ENCODE peak calls at places on chromosomes 1 and 21, in five cellular contexts. C is HepG2, J is GM12878, P is upper lobe of left lung, Y is K562. S is an unnamed sample.

GRCh38 chr1:89633745-89634625 is 1.1 kb downstream of the LRRC8C start:
- ATAC-seq in C (peak; percentile 8), J (peak; percentile 6), P (no peak), Y (peak; percentile 10), S (peak; percentile 12)

GRCh38 chr1:229388876-229389580 is 44.9 kb downstream of the ACTA1 start:
- ATAC-seq in C (no peak), J (no peak), P (no peak), Y (no peak), S (no peak)

GRCh38 chr1:97901017-97901658 is 19.7 kb downstream of the DPYD start:
- ATAC-seq in C (no peak), J (no peak), P (peak; percentile 66), Y (no peak), S (peak; percentile 51)

GRCh38 chr21:16571594-16571993 is 841.8 kb downstream of the USP25 start:
- ATAC-seq in C (no peak), J (no peak), P (no peak), Y (no peak), S (no peak)

GRCh38 chr21:28473530-28474225 is 519.0 kb downstream of the LTN1 start:
- ATAC-seq in C (no peak), J (no peak), P (no peak), Y (no peak), S (peak; percentile 55)

GRCh38 chr1:204992499-204992898 is 50.5 kb upstream of the CNTN2 start:
- ATAC-seq in C (no peak), J (peak; percentile 10), P (no peak), Y (no peak), S (no peak)

GRCh38 chr1:42479621-42480020 is 16.5 kb downstream of the CCDC30 start:
- ATAC-seq in C (peak; percentile 86), J (peak; percentile 82), P (peak; percentile 57), Y (peak; percentile 88), S (no peak)

GRCh38 chr1:37605806-37606474 is 10.2 kb upstream of the GNL2 start:
- ATAC-seq in C (no peak), J (no peak), P (no peak), Y (no peak), S (no peak)

GRCh38 chr21:36661511-36662309 is 37.2 kb upstream of the SIM2 start:
- ATAC-seq in C (peak; percentile 93), J (no peak), P (no peak), Y (peak; percentile 81), S (no peak)

GRCh38 chr1:213989071-213989739 is 1.4 kb downstream of the PROX1 start:
- ATAC-seq in C (peak; percentile 51), J (no peak), P (no peak), Y (no peak), S (no peak)

GRCh38 chr1:229093546-229094336 is 177.2 kb upstream of the RAB4A start:
- ATAC-seq in C (no peak), J (no peak), P (peak; percentile 84), Y (no peak), S (no peak)

GRCh38 chr1:163195728-163196448 is 6.8 kb downstream of the RGS5 start:
- ATAC-seq in C (no peak), J (no peak), P (peak; percentile 37), Y (peak; percentile 31), S (peak; percentile 65)

GRCh38 chr21:41507521-41508414 is at the start of gene TMPRSS2:
- ATAC-seq in C (peak; percentile 73), J (no peak), P (peak; percentile 88), Y (no peak), S (no peak)

GRCh38 chr21:46210378-46211136 is 18.0 kb downstream of the LSS start:
- ATAC-seq in C (no peak), J (no peak), P (no peak), Y (peak; percentile 73), S (no peak)

GRCh38 chr1:63912643-63913042 is 138.8 kb downstream of the ROR1 start:
- ATAC-seq in C (no peak), J (no peak), P (no peak), Y (no peak), S (no peak)

GRCh38 chr1:236522937-236523703 is 662 bp upstream of the LGALS8 start:
- ATAC-seq in C (peak; percentile 84), J (peak; percentile 1), P (peak; percentile 67), Y (peak; percentile 25), S (peak; percentile 38)

GRCh38 chr1:29879217-29879616 is 642.9 kb downstream of the PTPRU start:
- ATAC-seq in C (no peak), J (no peak), P (no peak), Y (no peak), S (no peak)

GRCh38 chr1:22592919-22593790 is 29.9 kb downstream of the EPHA8 start:
- ATAC-seq in C (no peak), J (no peak), P (peak; percentile 1), Y (no peak), S (no peak)

GRCh38 chr1:229784834-229785233 is 158.8 kb downstream of the URB2 start:
- ATAC-seq in C (no peak), J (no peak), P (no peak), Y (no peak), S (no peak)

GRCh38 chr1:844472-845026 is 79.2 kb upstream of the SAMD11 start:
- ATAC-seq in C (no peak), J (no peak), P (no peak), Y (no peak), S (no peak)

GRCh38 chr1:46202975-46203737 is at the start of gene LURAP1:
- ATAC-seq in C (peak; percentile 29), J (peak; percentile 64), P (peak; percentile 56), Y (peak; percentile 78), S (peak; percentile 61)

GRCh38 chr1:6546326-6546725 is 8.0 kb downstream of the NOL9 start:
- ATAC-seq in C (no peak), J (no peak), P (no peak), Y (no peak), S (no peak)

GRCh38 chr1:7783178-7783711 is 846 bp upstream of the PER3 start:
- ATAC-seq in C (peak; percentile 90), J (peak; percentile 69), P (peak; percentile 85), Y (peak; percentile 83), S (peak; percentile 50)

GRCh38 chr1:32197074-32197473 is 3.3 kb upstream of the CCDC28B start:
- ATAC-seq in C (no peak), J (no peak), P (peak; percentile 73), Y (no peak), S (no peak)

GRCh38 chr1:71196685-71197084 is 115.8 kb upstream of the ZRANB2 start:
- ATAC-seq in C (no peak), J (no peak), P (no peak), Y (no peak), S (no peak)

GRCh38 chr1:3409737-3410434 is 44.6 kb upstream of the ARHGEF16 start:
- ATAC-seq in C (peak; percentile 87), J (no peak), P (no peak), Y (no peak), S (peak; percentile 73)

GRCh38 chr21:17911628-17912027 is 92.5 kb upstream of the C21orf91 start:
- ATAC-seq in C (no peak), J (no peak), P (no peak), Y (no peak), S (no peak)

GRCh38 chr1:156054500-156055342 is at the start of gene LAMTOR2:
- ATAC-seq in C (peak; percentile 88), J (peak; percentile 84), P (peak; percentile 97), Y (peak; percentile 87), S (peak; percentile 94)

GRCh38 chr1:176932114-176933104 is 232.1 kb downstream of the ASTN1 start:
- ATAC-seq in C (no peak), J (no peak), P (peak; percentile 47), Y (no peak), S (no peak)

GRCh38 chr1:240808381-240808780 is 196.4 kb upstream of the GREM2 start:
- ATAC-seq in C (no peak), J (no peak), P (no peak), Y (no peak), S (no peak)

DNA sequence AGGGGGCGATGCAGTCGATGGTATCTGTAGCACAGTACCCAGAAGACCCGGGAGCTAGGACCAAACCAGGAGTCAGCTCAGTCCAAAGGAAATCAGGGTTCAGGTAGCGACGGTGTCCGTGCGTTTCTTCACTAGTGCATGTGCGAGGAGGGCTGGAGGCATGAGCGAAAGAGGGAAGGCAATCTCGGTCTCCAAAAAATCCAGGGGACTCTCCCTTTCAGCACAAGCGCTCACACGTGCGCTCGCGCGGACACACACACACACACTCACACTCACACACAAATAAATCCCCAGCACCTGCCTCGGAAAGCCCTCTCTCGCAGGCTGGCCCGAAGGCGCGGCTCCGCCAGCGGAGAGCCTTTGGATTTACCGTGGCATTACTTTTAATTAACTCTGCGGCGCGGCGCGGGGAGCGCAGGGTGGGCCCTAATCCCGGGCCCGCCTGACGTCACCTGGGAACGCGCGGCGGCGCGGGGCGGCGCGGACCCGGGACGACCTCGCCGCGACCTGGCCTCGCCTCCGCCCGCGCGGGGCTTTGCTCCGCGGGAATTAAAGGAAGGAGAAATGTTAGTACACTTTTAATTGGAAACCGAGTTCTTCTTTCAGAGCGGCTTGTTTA is 121.2 kb downstream of the LMX1A start:
- ATAC-seq in C (peak; percentile 84), J (no peak), P (no peak), Y (no peak), S (peak; percentile 60)
- H3K4me3 ChIP-seq in C (peak overlapping the region; percentile 42), J (no peak overlapping the region), P (no peak overlapping the region), Y (no peak overlapping the region), S (peak overlapping the region; percentile 52)

DNA sequence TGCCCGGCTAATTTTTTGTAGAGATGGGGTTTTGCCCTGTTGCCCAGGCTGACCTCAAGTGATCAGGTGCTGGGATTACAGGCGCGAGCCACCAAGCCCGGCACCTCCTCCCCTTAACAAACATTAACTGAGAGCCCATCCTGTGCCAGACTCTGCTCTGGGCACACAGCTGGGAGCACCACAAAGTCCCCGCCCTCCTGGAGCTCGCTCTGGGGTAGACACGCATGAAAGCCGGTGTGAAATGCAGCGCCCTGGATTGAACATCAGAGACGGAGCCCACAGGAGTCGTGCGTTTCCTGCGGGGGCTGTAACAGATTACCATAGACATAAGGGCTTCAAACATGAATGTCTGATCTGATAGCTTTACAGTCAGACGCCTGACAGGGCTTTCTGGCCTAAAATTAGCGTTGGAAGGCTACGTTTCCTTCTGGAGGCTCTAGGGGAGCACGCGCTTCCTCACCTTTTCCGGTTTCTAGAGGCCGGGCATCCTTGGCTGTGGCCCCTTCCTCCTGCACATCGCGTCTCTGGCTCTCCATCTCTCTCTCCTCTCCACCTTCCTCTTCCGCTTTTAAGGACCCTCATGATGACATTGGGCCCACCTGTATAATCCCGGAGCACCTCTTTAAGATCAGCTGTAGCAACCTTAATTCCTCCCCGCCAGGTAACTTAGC is 14.4 kb downstream of the SLC27A3 start:
- ATAC-seq in C (peak; percentile 18), J (no peak), P (no peak), Y (peak; percentile 27), S (peak; percentile 0)
- TF ChIP-seq EP300 in C (no peak), J (no peak), P (no peak), Y (no peak), S (no peak)

GRCh38 chr1:159172599-159173291 is 1.3 kb downstream of the CADM3 start:
- ATAC-seq in C (no peak), J (no peak), P (no peak), Y (no peak), S (peak; percentile 70)

GRCh38 chr1:159170639-159171038 is 776 bp upstream of the CADM3 start:
- ATAC-seq in C (no peak), J (no peak), P (no peak), Y (no peak), S (peak; percentile 10)

GRCh38 chr1:159171254-159171687 is at the start of gene CADM3:
- ATAC-seq in C (no peak), J (no peak), P (no peak), Y (no peak), S (peak; percentile 37)

GRCh38 chr1:159173303-159173702 is 1.9 kb downstream of the CADM3 start:
- ATAC-seq in C (no peak), J (no peak), P (no peak), Y (no peak), S (no peak)

GRCh38 chr1:159171688-159172501 is 480 bp downstream of the CADM3 start:
- ATAC-seq in C (no peak), J (no peak), P (no peak), Y (no peak), S (peak; percentile 5)
- H3K27me3 ChIP-seq in C (peaks cover 16% of the 10 kb centered on the region), J (peaks cover 1% of the 10 kb centered on the region), P (peaks cover 12% of the 10 kb centered on the region), Y (peaks cover 6% of the 10 kb centered on the region), S (peaks cover 61% of the 10 kb centered on the region)

GRCh38 chr1:181190362-181191035 is 102.0 kb downstream of the IER5 start:
- ATAC-seq in C (peak; percentile 36), J (peak; percentile 59), P (no peak), Y (peak; percentile 65), S (no peak)
- H3K4me3 ChIP-seq in C (no peak overlapping the region), J (no peak overlapping the region), P (no peak overlapping the region), Y (no peak overlapping the region), S (no peak overlapping the region)